ENCODE peak calls at places on chromosomes 6 and 20, in five cellular contexts. L is tibial artery, P is adrenal gland, F is PC-9, J is heart left ventricle. S is an unnamed sample. For H3K4me1, the result is how much of the 10 kb centered on the place peaks cover.

GRCh38 chr6:79180082-79180481 is 54.4 kb downstream of the HMGN3 start:
- DNase-seq in L (no peak), P (no peak), F (no peak), J (no peak), S (no peak)

GRCh38 chr6:45724511-45724910 is 291.1 kb downstream of the CLIC5 start:
- DNase-seq in L (no peak), P (peak), F (peak), J (no peak), S (no peak)

GRCh38 chr20:830011-830521 is 3.4 kb upstream of the FAM110A start:
- DNase-seq in L (no peak), P (no peak), F (no peak), J (no peak), S (no peak)

GRCh38 chr20:40606237-40606636 is 82.8 kb downstream of the MAFB start:
- DNase-seq in L (no peak), P (no peak), F (no peak), J (no peak), S (no peak)

GRCh38 chr6:2765896-2766766 is 938 bp downstream of the WRNIP1 start:
- DNase-seq in L (peak), P (peak), F (peak), J (peak), S (peak)

GRCh38 chr6:64683682-64684081 is 1023.3 kb downstream of the EYS start:
- DNase-seq in L (no peak), P (no peak), F (peak), J (no peak), S (no peak)

GRCh38 chr6:35508027-35508426 is 4.7 kb downstream of the TULP1 start:
- DNase-seq in L (no peak), P (no peak), F (no peak), J (no peak), S (no peak)

GRCh38 chr6:150224820-150225219 is 82.0 kb downstream of the PPP1R14C start:
- DNase-seq in L (no peak), P (no peak), F (no peak), J (no peak), S (no peak)

GRCh38 chr20:47576516-47577033 is 74.9 kb downstream of the NCOA3 start:
- DNase-seq in L (peak), P (peak), F (peak), J (peak), S (peak)

GRCh38 chr6:16602035-16602434 is 159.2 kb downstream of the ATXN1 start:
- DNase-seq in L (no peak), P (no peak), F (no peak), J (no peak), S (no peak)

GRCh38 chr6:89032599-89032998 is 48.0 kb upstream of the PNRC1 start:
- DNase-seq in L (no peak), P (no peak), F (no peak), J (no peak), S (no peak)

GRCh38 chr6:95658896-95659295 is 81.6 kb downstream of the MANEA start:
- DNase-seq in L (no peak), P (no peak), F (no peak), J (no peak), S (no peak)

GRCh38 chr6:117326396-117326795 is 61.0 kb downstream of the VGLL2 start:
- DNase-seq in L (no peak), P (no peak), F (no peak), J (no peak), S (no peak)

GRCh38 chr6:22828179-22829062 is 259.1 kb downstream of the HDGFL1 start:
- DNase-seq in L (no peak), P (peak), F (peak), J (peak), S (peak)

GRCh38 chr20:19114410-19114809 is 98.0 kb upstream of the SLC24A3 start:
- DNase-seq in L (no peak), P (no peak), F (no peak), J (no peak), S (no peak)

GRCh38 chr6:11538799-11539468 is 1.4 kb downstream of the TMEM170B start:
- DNase-seq in L (no peak), P (no peak), F (no peak), J (no peak), S (no peak)

GRCh38 chr20:34549291-34549928 is 9.1 kb upstream of the MAP1LC3A start:
- DNase-seq in L (no peak), P (no peak), F (peak), J (no peak), S (no peak)

GRCh38 chr20:7010584-7010983 is 243.1 kb downstream of the BMP2 start:
- DNase-seq in L (no peak), P (no peak), F (no peak), J (no peak), S (no peak)

GRCh38 chr20:23820493-23820892 is 6.0 kb downstream of the CST2 start:
- DNase-seq in L (no peak), P (no peak), F (no peak), J (no peak), S (no peak)

GRCh38 chr20:18237682-18238081 is 50.6 kb upstream of the ZNF133 start:
- DNase-seq in L (no peak), P (no peak), F (no peak), J (no peak), S (no peak)

GRCh38 chr6:31383149-31383548 is 20.2 kb upstream of the MICA start:
- DNase-seq in L (no peak), P (peak), F (no peak), J (no peak), S (no peak)

GRCh38 chr6:35919085-35919826 is 1.6 kb downstream of the SRPK1 start:
- DNase-seq in L (no peak), P (no peak), F (no peak), J (no peak), S (no peak)

GRCh38 chr6:25121186-25121585 is 158.0 kb upstream of the CARMIL1 start:
- DNase-seq in L (no peak), P (no peak), F (no peak), J (no peak), S (no peak)
- TF ChIP-seq CTCF in L (no peak), P (no peak), F (no peak), J (no peak), S (no peak)

DNA sequence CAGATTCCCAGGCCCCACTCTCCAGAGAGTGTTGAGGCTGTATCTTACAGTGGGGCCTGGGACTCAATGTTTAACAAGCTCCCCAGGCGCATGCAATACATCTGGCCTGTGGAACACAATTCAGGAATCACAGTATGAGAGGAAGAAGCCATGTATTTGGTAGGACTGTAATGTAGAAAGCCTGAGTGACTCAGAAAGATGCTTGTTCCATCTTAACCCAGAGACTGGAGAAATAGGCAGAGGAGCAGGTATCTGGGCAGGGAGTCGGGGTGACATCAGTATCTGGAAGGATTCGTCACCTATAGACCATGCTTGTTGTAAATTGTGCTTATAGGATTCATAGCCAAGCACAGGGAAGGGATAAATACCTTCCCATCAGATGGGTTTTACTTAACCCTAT is 90.4 kb downstream of the UNC5CL start:
- DNase-seq in L (no peak), P (no peak), F (no peak), J (no peak), S (no peak)
- H3K27ac ChIP-seq in L (no peak), P (no peak), F (no peak), J (no peak), S (no peak)

GRCh38 chr6:85977661-85978060 is 335.0 kb upstream of the SYNCRIP start:
- DNase-seq in L (no peak), P (no peak), F (no peak), J (no peak), S (no peak)
- H3K4me1 ChIP-seq in L (under half), P (under half), F (under half), J (under half), S (under half)

DNA sequence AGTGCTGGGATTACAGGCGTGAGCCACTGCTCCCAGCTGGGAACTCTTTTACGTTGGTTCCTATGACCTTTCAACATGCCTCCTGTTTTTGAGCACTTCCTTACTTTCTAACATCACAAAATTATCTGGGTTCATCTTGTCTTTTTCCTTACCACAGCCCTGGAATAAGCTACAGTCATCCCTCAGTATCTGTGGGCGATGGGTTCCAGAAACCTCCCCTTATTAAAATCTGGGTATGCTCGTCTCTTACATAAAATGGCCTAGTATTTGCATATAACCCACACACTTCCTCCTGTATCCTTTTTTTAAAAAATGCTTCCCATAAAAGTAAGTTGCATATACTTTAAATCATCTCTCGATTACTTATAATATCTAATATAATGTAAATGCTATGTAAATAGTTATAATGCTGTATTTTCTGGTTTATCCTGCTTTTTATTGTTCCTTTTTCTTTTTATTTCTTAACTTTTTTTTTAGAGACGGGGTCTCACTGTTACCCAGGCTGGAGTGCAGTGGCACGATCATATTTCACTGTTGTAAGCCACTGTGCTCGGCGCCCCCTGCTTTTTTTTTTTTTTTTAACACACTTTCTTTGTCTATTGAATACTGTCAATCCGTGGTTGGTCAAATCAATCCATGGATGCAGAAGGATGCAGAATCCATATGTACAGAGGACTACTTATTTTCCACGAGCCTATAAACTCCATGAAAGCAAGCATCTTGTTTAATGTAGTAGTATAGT is 9.2 kb downstream of the RPF2 start:
- DNase-seq in L (no peak), P (no peak), F (no peak), J (no peak), S (no peak)
- TF ChIP-seq CTCF in L (no peak), P (no peak), F (no peak), J (no peak), S (no peak)

GRCh38 chr6:56524891-56525703 is 117.6 kb downstream of the DST start:
- DNase-seq in L (no peak), P (no peak), F (no peak), J (no peak), S (no peak)
- H3K27ac ChIP-seq in L (peak), P (peak), F (no peak), J (peak), S (peak)